ENCODE peak calls at places on chromosome 9, in four cellular contexts. One of them, this sample, is unnamed.

GRCh38 chr9:14400658-14400995 is 86.7 kb upstream of the NFIB start:
- DNase-seq in effector CD4-positive, alpha-beta T cell: no peak
- DNase-seq in kidney: no peak
- DNase-seq in activated CD8-positive, alpha-beta memory T cell treated with anti-CD3 and anti-CD28 coated beads for 24 hours: no peak
- DNase-seq in this sample: no peak

GRCh38 chr9:78781681-78782080 is 484.8 kb downstream of the PSAT1 start:
- DNase-seq in effector CD4-positive, alpha-beta T cell: no peak
- DNase-seq in activated CD8-positive, alpha-beta memory T cell treated with anti-CD3 and anti-CD28 coated beads for 24 hours: no peak
- DNase-seq in kidney: no peak
- DNase-seq in this sample: no peak

GRCh38 chr9:100426194-100426531 is 780 bp upstream of the MSANTD3 start:
- DNase-seq in activated CD8-positive, alpha-beta memory T cell treated with anti-CD3 and anti-CD28 coated beads for 24 hours: no peak
- DNase-seq in kidney: no peak
- DNase-seq in effector CD4-positive, alpha-beta T cell: no peak
- DNase-seq in this sample: no peak

GRCh38 chr9:92713528-92713927 is 43.6 kb upstream of the IPPK start:
- DNase-seq in effector CD4-positive, alpha-beta T cell: no peak
- DNase-seq in activated CD8-positive, alpha-beta memory T cell treated with anti-CD3 and anti-CD28 coated beads for 24 hours: no peak
- DNase-seq in kidney: no peak
- DNase-seq in this sample: no peak

GRCh38 chr9:6382681-6383080 is 30.3 kb upstream of the UHRF2 start:
- DNase-seq in activated CD8-positive, alpha-beta memory T cell treated with anti-CD3 and anti-CD28 coated beads for 24 hours: no peak
- DNase-seq in effector CD4-positive, alpha-beta T cell: no peak
- DNase-seq in kidney: no peak
- DNase-seq in this sample: no peak

GRCh38 chr9:127979333-127980055 is 1.3 kb downstream of the EEIG1 start:
- DNase-seq in activated CD8-positive, alpha-beta memory T cell treated with anti-CD3 and anti-CD28 coated beads for 24 hours: peak
- DNase-seq in kidney: peak
- DNase-seq in effector CD4-positive, alpha-beta T cell: no peak
- DNase-seq in this sample: no peak

GRCh38 chr9:89788457-89788856 is 183.6 kb downstream of the GADD45G start:
- DNase-seq in effector CD4-positive, alpha-beta T cell: no peak
- DNase-seq in kidney: no peak
- DNase-seq in activated CD8-positive, alpha-beta memory T cell treated with anti-CD3 and anti-CD28 coated beads for 24 hours: no peak
- DNase-seq in this sample: no peak

GRCh38 chr9:129568560-129569505 is 52.1 kb downstream of the C9orf50 start:
- DNase-seq in kidney: peak
- DNase-seq in activated CD8-positive, alpha-beta memory T cell treated with anti-CD3 and anti-CD28 coated beads for 24 hours: no peak
- DNase-seq in effector CD4-positive, alpha-beta T cell: no peak
- DNase-seq in this sample: no peak

GRCh38 chr9:87703636-87704276 is 22.2 kb upstream of the CTSL start:
- DNase-seq in effector CD4-positive, alpha-beta T cell: no peak
- DNase-seq in kidney: no peak
- DNase-seq in activated CD8-positive, alpha-beta memory T cell treated with anti-CD3 and anti-CD28 coated beads for 24 hours: no peak
- DNase-seq in this sample: no peak

GRCh38 chr9:7782390-7783120 is 17.0 kb downstream of the DMAC1 start:
- DNase-seq in activated CD8-positive, alpha-beta memory T cell treated with anti-CD3 and anti-CD28 coated beads for 24 hours: no peak
- DNase-seq in effector CD4-positive, alpha-beta T cell: no peak
- DNase-seq in kidney: no peak
- DNase-seq in this sample: no peak

GRCh38 chr9:134381671-134382505 is 55.6 kb downstream of the RXRA start:
- DNase-seq in kidney: no peak
- DNase-seq in effector CD4-positive, alpha-beta T cell: peak
- DNase-seq in activated CD8-positive, alpha-beta memory T cell treated with anti-CD3 and anti-CD28 coated beads for 24 hours: peak
- DNase-seq in this sample: peak

GRCh38 chr9:89387197-89387849 is 69.0 kb downstream of the SECISBP2 start:
- DNase-seq in effector CD4-positive, alpha-beta T cell: no peak
- DNase-seq in activated CD8-positive, alpha-beta memory T cell treated with anti-CD3 and anti-CD28 coated beads for 24 hours: no peak
- DNase-seq in kidney: no peak
- DNase-seq in this sample: no peak

GRCh38 chr9:73081979-73082657 is 69.5 kb upstream of the ANXA1 start:
- DNase-seq in kidney: no peak
- DNase-seq in activated CD8-positive, alpha-beta memory T cell treated with anti-CD3 and anti-CD28 coated beads for 24 hours: no peak
- DNase-seq in effector CD4-positive, alpha-beta T cell: no peak
- DNase-seq in this sample: peak

This sample was measured in MV-4-11.